ENCODE peak calls at places on chromosomes 11 and 22, in seven cellular contexts. T is endodermal cell, H is MM.1S, N is prostate gland, X is fibroblast of lung, F is pancreas, J is body of pancreas. U is an unnamed sample. For H3K9me3, the result is how much of the 10 kb centered on the place peaks cover.

GRCh38 chr11:35236667-35237003 is 97.7 kb downstream of the CD44 start:
- DNase-seq in J (peak), F (no peak), H (no peak), N (no peak), X (no peak), T (no peak), U (no peak)

GRCh38 chr11:121591405-121592033 is 138.8 kb upstream of the SORL1-AS1 start:
- DNase-seq in X (peak), F (peak), N (peak), H (peak), J (peak), T (peak), U (no peak)

GRCh38 chr11:45654242-45654641 is 11.2 kb downstream of the CHST1 start:
- DNase-seq in N (no peak), H (no peak), J (no peak), F (no peak), X (no peak), T (peak), U (no peak)

GRCh38 chr11:129932385-129933067 is 37.1 kb upstream of the NFRKB start:
- DNase-seq in H (no peak), N (peak), F (no peak), J (no peak), T (no peak), X (no peak), U (no peak)

GRCh38 chr11:17753641-17754040 is 19.1 kb downstream of the KCNC1 start:
- DNase-seq in F (no peak), H (no peak), X (no peak), J (no peak), T (no peak), N (no peak), U (peak)

GRCh38 chr22:34333285-34333684 is 413.0 kb upstream of the LARGE1 start:
- DNase-seq in H (no peak), F (no peak), N (no peak), X (no peak), J (no peak), T (peak), U (no peak)

GRCh38 chr11:34757026-34757451 is 136.1 kb downstream of the EHF start:
- DNase-seq in F (no peak), N (no peak), H (no peak), T (no peak), J (no peak), X (peak), U (no peak)

GRCh38 chr11:69339916-69340565 is 46.1 kb downstream of the MYEOV start:
- DNase-seq in N (no peak), X (no peak), F (peak), J (no peak), H (no peak), T (peak), U (no peak)

GRCh38 chr11:128235958-128236357 is 351.4 kb downstream of the ETS1 start:
- DNase-seq in J (peak), T (no peak), F (peak), N (no peak), X (peak), H (no peak), U (no peak)

GRCh38 chr11:36030707-36031365 is 87.0 kb downstream of the LDLRAD3 start:
- DNase-seq in J (no peak), X (peak), H (no peak), N (no peak), F (no peak), T (no peak), U (no peak)

GRCh38 chr11:129944696-129945095 is 49.3 kb upstream of the NFRKB start:
- DNase-seq in X (no peak), N (no peak), H (no peak), F (no peak), J (no peak), T (no peak), U (no peak)

GRCh38 chr11:18203723-18204122 is 31.1 kb downstream of the MRGPRX4 start:
- DNase-seq in J (no peak), H (no peak), T (peak), X (peak), N (no peak), F (no peak), U (no peak)

GRCh38 chr11:73140213-73141030 is 1.7 kb downstream of the FCHSD2 start:
- DNase-seq in T (peak), N (no peak), F (peak), H (peak), J (peak), X (peak), U (peak)

GRCh38 chr11:45275823-45276222 is 10.3 kb downstream of the SYT13 start:
- DNase-seq in J (no peak), T (no peak), F (no peak), N (peak), H (no peak), X (peak), U (no peak)

GRCh38 chr22:40533712-40534378 is 102.7 kb downstream of the MRTFA start:
- DNase-seq in T (no peak), X (peak), J (no peak), H (peak), N (no peak), F (no peak), U (no peak)

GRCh38 chr22:43269325-43270040 is 73.7 kb downstream of the SCUBE1 start:
- DNase-seq in T (no peak), X (no peak), H (no peak), F (no peak), N (no peak), J (no peak), U (no peak)

GRCh38 chr11:94120946-94121345 is 7.7 kb upstream of the PANX1 start:
- DNase-seq in N (no peak), X (peak), J (no peak), H (no peak), T (no peak), F (no peak), U (no peak)

GRCh38 chr22:29914991-29915390 is 32.0 kb downstream of the MTMR3 start:
- DNase-seq in T (no peak), F (no peak), X (no peak), J (no peak), H (no peak), N (no peak), U (no peak)

GRCh38 chr11:4118107-4118506 is 23.5 kb downstream of the RRM1 start:
- DNase-seq in N (no peak), F (no peak), J (no peak), H (no peak), X (peak), T (no peak), U (no peak)

GRCh38 chr11:43943357-43943930 is 1.0 kb downstream of the C11orf96 start:
- DNase-seq in J (no peak), X (no peak), H (peak), F (no peak), T (peak), N (no peak), U (no peak)

GRCh38 chr11:130389315-130389935 is 39.0 kb downstream of the ADAMTS8 start:
- DNase-seq in N (no peak), T (no peak), F (no peak), H (no peak), J (no peak), X (peak), U (no peak)

GRCh38 chr11:81377418-81377817 is 1356.2 kb downstream of the FAM181B start:
- DNase-seq in N (no peak), X (no peak), H (no peak), T (peak), F (no peak), J (no peak), U (no peak)

GRCh38 chr11:62881579-62882427 is 1.1 kb downstream of the SLC3A2 start:
- DNase-seq in T (no peak), F (peak), X (peak), J (peak), H (peak), N (peak), U (peak)

GRCh38 chr11:43697679-43698078 is 17.1 kb downstream of the HSD17B12 start:
- DNase-seq in T (no peak), X (peak), H (no peak), F (no peak), N (no peak), J (no peak), U (no peak)

GRCh38 chr11:88250566-88251080 is 75.4 kb upstream of the RAB38 start:
- DNase-seq in X (no peak), J (no peak), F (no peak), N (no peak), T (no peak), H (no peak), U (no peak)

GRCh38 chr11:65817815-65818680 is 15.7 kb upstream of the SNX32 start:
- DNase-seq in F (peak), T (peak), N (peak), J (peak), H (peak), X (peak), U (peak)

GRCh38 chr11:14393129-14393528 is 34.1 kb upstream of the RRAS2 start:
- DNase-seq in N (no peak), J (no peak), H (no peak), T (no peak), F (no peak), X (no peak), U (no peak)

GRCh38 chr11:86676533-86677154 is 4.2 kb upstream of the ME3 start:
- DNase-seq in J (no peak), N (no peak), X (no peak), H (no peak), T (peak), F (no peak), U (no peak)
- TF ChIP-seq CTCF in J (peak), N (no peak), X (peak), H (peak), T (peak), F (no peak), U (no peak)

DNA sequence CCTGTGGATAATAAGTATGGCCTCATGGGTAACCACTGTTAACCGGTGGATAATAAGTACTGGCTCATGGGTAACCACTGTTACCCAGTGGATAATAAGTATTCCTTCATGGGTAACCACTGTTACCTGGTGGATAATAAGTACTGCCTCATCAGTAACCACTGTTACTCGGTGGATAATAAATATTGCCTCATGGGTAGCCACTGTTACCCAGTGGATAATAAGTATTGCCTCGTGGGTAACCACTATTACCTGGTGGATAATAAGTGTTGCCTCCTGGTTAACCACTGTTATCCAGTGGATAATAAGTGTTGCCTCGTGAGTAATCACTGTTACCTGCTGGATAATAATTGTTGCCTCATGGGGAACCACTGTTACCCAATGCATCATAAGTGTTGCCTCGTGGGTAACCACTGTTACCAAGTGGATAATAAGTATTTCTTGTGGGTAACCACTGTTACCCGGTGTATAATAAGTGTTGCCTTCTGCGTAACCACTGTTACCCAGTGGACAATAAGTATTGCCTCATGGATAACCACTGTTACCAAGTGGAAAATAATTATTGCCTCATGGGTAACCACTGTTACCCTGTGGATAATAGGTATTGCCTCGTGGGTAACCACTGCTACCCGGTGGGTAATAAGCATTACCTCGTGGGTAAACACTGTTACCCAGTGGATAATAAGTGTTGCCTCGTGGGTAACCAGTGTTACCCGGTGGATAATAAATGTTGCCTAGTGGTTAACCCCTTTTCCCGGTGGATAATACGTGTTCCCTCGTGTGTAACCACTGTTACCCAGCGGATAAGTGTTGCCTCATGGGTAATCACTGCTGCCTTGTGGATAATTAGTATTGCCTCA is 26.6 kb upstream of the NXPE4 start:
- DNase-seq in J (no peak), X (no peak), T (no peak), H (no peak), F (no peak), N (no peak), U (no peak)
- H3K9me3 ChIP-seq in J (under half), X (under half), T (half or more), H (under half), F (under half), N (under half), U (under half)

DNA sequence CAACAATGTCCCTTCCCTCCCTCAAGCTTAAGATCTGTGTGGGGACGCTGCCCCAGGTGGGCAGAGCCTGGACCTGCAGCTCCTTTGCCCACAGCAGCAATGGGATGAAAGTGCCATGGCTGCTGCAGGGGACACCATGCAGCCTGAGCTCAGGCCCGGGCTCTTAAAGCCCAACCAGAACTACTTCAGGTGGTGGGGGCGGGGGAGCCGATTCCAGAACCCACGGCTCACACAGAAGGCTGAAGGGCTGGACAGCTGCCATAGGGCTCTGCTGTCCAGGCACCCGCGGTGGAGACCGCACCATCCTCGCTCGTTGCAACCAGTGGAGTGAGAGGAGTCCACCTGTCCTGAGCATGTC is 12.5 kb downstream of the CHID1 start:
- DNase-seq in J (no peak), H (no peak), N (no peak), X (peak), T (peak), F (no peak), U (peak)
- TF ChIP-seq CTCF in J (peak), H (peak), N (no peak), X (peak), T (peak), F (no peak), U (no peak)

DNA sequence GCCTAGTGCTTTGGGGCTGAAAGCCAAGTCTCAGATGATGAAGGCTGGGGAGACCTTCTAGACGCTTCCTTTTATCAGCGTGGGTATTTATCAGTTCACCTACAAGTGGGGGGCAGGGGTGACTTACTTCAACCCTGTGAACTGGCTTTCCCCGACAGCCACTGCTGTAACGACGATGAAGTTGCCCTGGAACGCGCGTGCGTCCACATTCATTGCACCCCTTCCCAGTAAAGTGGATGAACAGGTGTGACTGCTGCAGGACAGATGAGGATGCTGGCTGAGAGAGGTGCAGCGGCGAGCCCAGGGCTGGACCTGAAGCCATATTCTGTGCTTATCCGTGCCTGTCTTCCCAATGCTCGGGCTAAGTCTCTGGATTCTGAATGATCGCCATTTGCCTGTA is 1122.3 kb downstream of the TBC1D22A start:
- DNase-seq in T (no peak), N (no peak), J (no peak), H (no peak), X (no peak), F (no peak), U (no peak)
- H3K9me3 ChIP-seq in T (under half), N (under half), J (under half), H (under half), X (under half), F (under half), U (under half)

GRCh38 chr11:103619480-103619879 is 417.0 kb upstream of the DDI1 start:
- DNase-seq in X (no peak), J (peak), H (peak), T (no peak), F (no peak), N (no peak), U (no peak)
- TF ChIP-seq CTCF in X (no peak), J (peak), H (peak), T (peak), F (no peak), N (no peak), U (no peak)

GRCh38 chr22:48748860-48749554 is 1078.7 kb downstream of the BRD1 start:
- DNase-seq in T (no peak), X (no peak), N (peak), H (no peak), J (no peak), F (peak), U (no peak)
- H3K9me3 ChIP-seq in T (under half), X (under half), N (under half), H (under half), J (under half), F (under half), U (under half)

U was measured in psoas muscle.